ENCODE peak calls at places on chromosomes 5 and 9, in nine cellular contexts. S is activated effector memory CD4-positive, alpha-beta T cell treated with Interleukin-2 at 50 U/mL for 16 hours; H is activated naive CD4-positive, alpha-beta T cell; V is posterior cingulate gyrus; N is NCI-H1694 treated with DMSO at 0.1 percent for 48 hours; U is ACHN; Q is MCF 10A; J is A549; D is neural crest cell. L is an unnamed sample.

GRCh38 chr5:139667001-139667729 is 19.0 kb downstream of the CXXC5 start:
- DNase-seq in S (no peak), H (no peak), V (no peak), N (no peak), U (no peak), Q (no peak), J (no peak), D (no peak), L (no peak)

GRCh38 chr5:54443264-54443663 is 12.2 kb upstream of the HSPB3 start:
- DNase-seq in S (no peak), H (no peak), V (no peak), N (peak), U (peak), Q (peak), J (peak), D (peak), L (no peak)

GRCh38 chr5:93746406-93747056 is 5.1 kb upstream of the POU5F2 start:
- DNase-seq in S (no peak), H (no peak), V (no peak), N (no peak), U (no peak), Q (peak), J (no peak), D (no peak), L (peak)

GRCh38 chr5:126852104-126852531 is 75.2 kb downstream of the LMNB1 start:
- DNase-seq in S (no peak), H (no peak), V (no peak), N (no peak), U (no peak), Q (peak), J (no peak), D (no peak), L (no peak)

GRCh38 chr9:35935261-35935660 is 22.7 kb downstream of the OR2S2 start:
- DNase-seq in S (no peak), H (no peak), V (no peak), N (no peak), U (no peak), Q (peak), J (no peak), D (no peak), L (no peak)

GRCh38 chr5:148458036-148458888 is 74.5 kb downstream of the FBXO38 start:
- DNase-seq in S (no peak), H (no peak), V (no peak), N (no peak), U (no peak), Q (no peak), J (no peak), D (no peak), L (no peak)

GRCh38 chr5:102778478-102778877 is 23.4 kb downstream of the PAM start:
- DNase-seq in S (no peak), H (no peak), V (no peak), N (no peak), U (no peak), Q (peak), J (no peak), D (no peak), L (no peak)

GRCh38 chr5:132526290-132526973 is 16.9 kb downstream of the IL5 start:
- DNase-seq in S (peak), H (no peak), V (peak), N (peak), U (peak), Q (peak), J (peak), D (peak), L (peak)

GRCh38 chr5:663436-664342 is 29.5 kb downstream of the TPPP start:
- DNase-seq in S (no peak), H (no peak), V (peak), N (no peak), U (no peak), Q (no peak), J (no peak), D (no peak), L (no peak)

GRCh38 chr5:69295088-69295754 is 37.4 kb downstream of the CCDC125 start:
- DNase-seq in S (no peak), H (no peak), V (no peak), N (no peak), U (peak), Q (peak), J (no peak), D (no peak), L (no peak)

GRCh38 chr5:121299153-121299552 is 552.5 kb upstream of the FTMT start:
- DNase-seq in S (no peak), H (no peak), V (no peak), N (no peak), U (no peak), Q (no peak), J (no peak), D (no peak), L (no peak)

GRCh38 chr9:123637940-123638634 is 282.1 kb downstream of the CRB2 start:
- DNase-seq in S (no peak), H (no peak), V (no peak), N (no peak), U (no peak), Q (no peak), J (no peak), D (no peak), L (no peak)

GRCh38 chr5:2989517-2989916 is 238.0 kb upstream of the IRX2 start:
- DNase-seq in S (no peak), H (no peak), V (no peak), N (no peak), U (no peak), Q (no peak), J (no peak), D (no peak), L (no peak)

GRCh38 chr5:139146809-139147742 is 51.1 kb downstream of the SIL1 start:
- DNase-seq in S (no peak), H (no peak), V (no peak), N (no peak), U (no peak), Q (no peak), J (no peak), D (no peak), L (no peak)

GRCh38 chr5:10595678-10596309 is 31.9 kb downstream of the ANKRD33B start:
- DNase-seq in S (peak), H (no peak), V (no peak), N (peak), U (peak), Q (peak), J (peak), D (no peak), L (peak)

GRCh38 chr5:154588091-154588762 is 110.2 kb upstream of the HAND1 start:
- DNase-seq in S (no peak), H (no peak), V (peak), N (no peak), U (no peak), Q (no peak), J (no peak), D (no peak), L (no peak)

GRCh38 chr9:38208206-38208901 is 139.3 kb upstream of the SHB start:
- DNase-seq in S (no peak), H (no peak), V (no peak), N (no peak), U (no peak), Q (peak), J (no peak), D (no peak), L (no peak)

GRCh38 chr5:181069767-181070491 is 29.9 kb downstream of the BTNL9 start:
- DNase-seq in S (no peak), H (no peak), V (no peak), N (no peak), U (no peak), Q (no peak), J (no peak), D (no peak), L (no peak)

GRCh38 chr5:10393491-10393890 is 40.0 kb downstream of the MARCHF6 start:
- DNase-seq in S (no peak), H (no peak), V (no peak), N (no peak), U (no peak), Q (no peak), J (no peak), D (no peak), L (no peak)

GRCh38 chr9:127114606-127115005 is 7.8 kb downstream of the ANGPTL2 start:
- DNase-seq in S (no peak), H (no peak), V (no peak), N (no peak), U (no peak), Q (no peak), J (no peak), D (no peak), L (no peak)

GRCh38 chr5:147450596-147450995 is 59.3 kb downstream of the DPYSL3 start:
- DNase-seq in S (no peak), H (no peak), V (no peak), N (no peak), U (no peak), Q (no peak), J (no peak), D (no peak), L (no peak)

GRCh38 chr5:50733737-50734136 is 67.3 kb downstream of the PARP8 start:
- DNase-seq in S (no peak), H (no peak), V (no peak), N (no peak), U (no peak), Q (no peak), J (no peak), D (no peak), L (no peak)

GRCh38 chr5:147658293-147658932 is 124.1 kb downstream of the JAKMIP2 start:
- DNase-seq in S (no peak), H (no peak), V (no peak), N (no peak), U (no peak), Q (no peak), J (no peak), D (no peak), L (no peak)

GRCh38 chr9:127398715-127399400 is 1.9 kb downstream of the SLC2A8 start:
- DNase-seq in S (no peak), H (no peak), V (no peak), N (no peak), U (no peak), Q (no peak), J (no peak), D (no peak), L (no peak)

L was measured in Panc1.